ENCODE peak calls at places on chromosomes 6 and 20, in five cellular contexts. A is right lobe of liver, X is B cell, L is fibroblast of villous mesenchyme, K is heart left ventricle. R is an unnamed sample.

GRCh38 chr6:170257376-170257775 is 33.5 kb downstream of the DLL1 start:
- DNase-seq in K (peak), A (no peak), L (no peak), X (peak), R (no peak)

GRCh38 chr6:56482525-56482924 is 160.2 kb downstream of the DST start:
- DNase-seq in K (no peak), X (no peak), A (peak), L (no peak), R (no peak)

GRCh38 chr6:88734544-88734943 is 228.9 kb downstream of the RNGTT start:
- DNase-seq in A (no peak), L (no peak), K (no peak), X (no peak), R (no peak)

GRCh38 chr6:15443119-15443518 is 197.2 kb downstream of the JARID2 start:
- DNase-seq in K (no peak), X (no peak), A (no peak), L (peak), R (no peak)

GRCh38 chr6:20008081-20008480 is 170.9 kb downstream of the ID4 start:
- DNase-seq in A (no peak), K (no peak), L (no peak), X (no peak), R (no peak)

GRCh38 chr20:10427060-10427692 is 6.8 kb downstream of the MKKS start:
- DNase-seq in A (no peak), K (peak), L (peak), X (no peak), R (no peak)

GRCh38 chr6:154738561-154738961 is 5.3 kb downstream of the SCAF8 start:
- DNase-seq in K (no peak), X (no peak), A (no peak), L (peak), R (no peak)

GRCh38 chr20:61815678-61816077 is 250.0 kb downstream of the TAF4 start:
- DNase-seq in X (no peak), K (no peak), A (no peak), L (no peak), R (no peak)

GRCh38 chr6:97059473-97059872 is 134.9 kb downstream of the KLHL32 start:
- DNase-seq in X (no peak), L (peak), A (no peak), K (no peak), R (no peak)

GRCh38 chr6:45422541-45423110 is 44.9 kb upstream of the SUPT3H start:
- DNase-seq in A (peak), L (no peak), X (peak), K (peak), R (no peak)

GRCh38 chr20:49115565-49115964 is 69.5 kb downstream of the CSE1L start:
- DNase-seq in X (no peak), L (peak), A (no peak), K (no peak), R (no peak)

GRCh38 chr6:157873735-157874344 is 50.8 kb downstream of the SNX9 start:
- DNase-seq in K (peak), L (peak), A (peak), X (peak), R (peak)

GRCh38 chr6:80021591-80021990 is 17.1 kb downstream of the TTK start:
- DNase-seq in A (no peak), X (no peak), K (no peak), L (peak), R (no peak)

GRCh38 chr6:43058511-43058910 is 723 bp downstream of the MRPL2 start:
- DNase-seq in X (no peak), K (no peak), A (no peak), L (no peak), R (no peak)

GRCh38 chr6:9523462-9523861 is 891.4 kb downstream of the TFAP2A start:
- DNase-seq in L (peak), A (no peak), X (no peak), K (no peak), R (no peak)

GRCh38 chr20:17452441-17452840 is 78.7 kb downstream of the BFSP1 start:
- DNase-seq in A (no peak), K (no peak), L (no peak), X (no peak), R (no peak)

GRCh38 chr20:62368629-62369507 is 1.8 kb upstream of the LAMA5 start:
- DNase-seq in X (no peak), A (peak), L (peak), K (peak), R (no peak)

GRCh38 chr20:51412991-51413471 is 129.5 kb downstream of the NFATC2 start:
- DNase-seq in X (peak), L (peak), K (peak), A (peak), R (peak)

GRCh38 chr6:151213352-151213751 is 26.4 kb upstream of the AKAP12 start:
- DNase-seq in A (no peak), K (no peak), X (no peak), L (no peak), R (no peak)

GRCh38 chr20:20230741-20231140 is 137.2 kb upstream of the INSM1 start:
- DNase-seq in L (no peak), A (no peak), K (no peak), X (no peak), R (no peak)

GRCh38 chr20:64247312-64247627 is 8.3 kb upstream of the PCMTD2 start:
- DNase-seq in X (no peak), K (no peak), L (no peak), A (peak), R (no peak)

GRCh38 chr6:157497579-157497978 is 116.6 kb downstream of the ZDHHC14 start:
- DNase-seq in A (no peak), L (no peak), K (no peak), X (no peak), R (no peak)

GRCh38 chr6:84635081-84635745 is 129.2 kb downstream of the TBX18 start:
- DNase-seq in K (no peak), L (peak), A (no peak), X (no peak), R (no peak)

GRCh38 chr6:139500977-139501376 is 126.5 kb upstream of the CITED2 start:
- DNase-seq in A (no peak), L (no peak), K (no peak), X (no peak), R (no peak)

GRCh38 chr6:30091577-30092381 is 16.2 kb upstream of the RNF39 start:
- DNase-seq in L (peak), X (no peak), A (no peak), K (peak), R (no peak)

GRCh38 chr20:49563015-49563980 is 4.6 kb downstream of the PTGIS start:
- DNase-seq in L (no peak), A (peak), X (no peak), K (no peak), R (no peak)

GRCh38 chr20:62062661-62063600 is 2.8 kb downstream of the TAF4 start:
- DNase-seq in A (no peak), K (no peak), L (peak), X (no peak), R (no peak)

GRCh38 chr6:168479421-168479820 is 38.4 kb downstream of the SMOC2 start:
- DNase-seq in X (no peak), A (no peak), L (no peak), K (no peak), R (no peak)

GRCh38 chr20:21503345-21503744 is 10.5 kb downstream of the NKX2-2 start:
- DNase-seq in A (no peak), L (no peak), K (no peak), X (no peak), R (no peak)

GRCh38 chr6:4941782-4942672 is 61.8 kb downstream of the RPP40 start:
- DNase-seq in K (no peak), X (no peak), L (peak), A (peak), R (peak)

GRCh38 chr20:62025832-62026563 is 39.7 kb downstream of the TAF4 start:
- DNase-seq in A (no peak), K (peak), X (no peak), L (peak), R (no peak)

GRCh38 chr6:134888316-134888715 is 61.6 kb downstream of the ALDH8A1 start:
- DNase-seq in A (no peak), X (no peak), L (no peak), K (no peak), R (no peak)

GRCh38 chr6:34189806-34190503 is 44.1 kb upstream of the GRM4 start:
- DNase-seq in X (peak), A (no peak), L (no peak), K (no peak), R (no peak)

GRCh38 chr6:134074151-134074712 is 21.8 kb upstream of the SLC2A12 start:
- DNase-seq in K (no peak), X (no peak), L (no peak), A (no peak), R (no peak)

GRCh38 chr20:61951695-61952533 is 113.8 kb downstream of the TAF4 start:
- DNase-seq in K (no peak), L (no peak), X (no peak), A (peak), R (peak)

GRCh38 chr6:136426627-136427377 is 123.4 kb downstream of the MAP7 start:
- DNase-seq in L (no peak), K (no peak), A (no peak), X (no peak), R (no peak)

R was measured in gastrocnemius medialis.